ENCODE peak calls at places on chromosomes 4 and X, in four cellular contexts. Z is iris pigment epithelial cell, H is H7, Q is pancreas. G is an unnamed sample.

GRCh38 chrX:100411802-100412333 is 1.8 kb upstream of the PCDH19 start:
- DNase-seq in Q (no peak), Z (no peak), H (peak; percentile 22), G (no peak)

GRCh38 chrX:119236599-119237525 is 777 bp downstream of the PGRMC1 start:
- DNase-seq in H (peak; percentile 46), Z (peak; percentile 67), Q (peak; percentile 53), G (peak; percentile 43)

GRCh38 chrX:131262738-131263679 is 26.1 kb downstream of the IGSF1 start:
- DNase-seq in H (peak; percentile 58), Q (peak; percentile 54), Z (no peak), G (no peak)

GRCh38 chr4:88759039-88759631 is 61.5 kb upstream of the NAP1L5 start:
- DNase-seq in Z (peak; percentile 80), H (no peak), Q (no peak), G (peak; percentile 36)

GRCh38 chrX:332916-333610 is 14.5 kb upstream of the GTPBP6 start:
- DNase-seq in Z (no peak), H (no peak), Q (no peak), G (no peak)

GRCh38 chr4:139603576-139604387 is 47.8 kb upstream of the SETD7 start:
- DNase-seq in H (no peak), Q (peak; percentile 45), Z (peak; percentile 69), G (peak; percentile 60)

GRCh38 chrX:150680974-150681373 is 12.2 kb upstream of the MTMR1 start:
- DNase-seq in Z (peak; percentile 37), H (peak; percentile 65), Q (peak; percentile 35), G (peak; percentile 24)

GRCh38 chr4:78693777-78694456 is 82.2 kb upstream of the BMP2K start:
- DNase-seq in H (no peak), Z (peak; percentile 24), Q (no peak), G (no peak)

GRCh38 chrX:92213781-92214180 is 434.6 kb downstream of the PCDH11X start:
- DNase-seq in Q (no peak), H (no peak), Z (peak; percentile 0), G (peak; percentile 4)

GRCh38 chrX:39855748-39856129 is 242.0 kb downstream of the BCOR start:
- DNase-seq in Z (no peak), Q (no peak), H (peak; percentile 72), G (no peak)

GRCh38 chr4:7381890-7382633 is 52.7 kb downstream of the PSAPL1 start:
- DNase-seq in Z (no peak), H (peak; percentile 34), Q (no peak), G (no peak)

GRCh38 chr4:83436680-83437079 is 18.9 kb downstream of the HELQ start:
- DNase-seq in Q (no peak), Z (no peak), H (peak; percentile 22), G (no peak)

GRCh38 chr4:68145261-68145660 is 15.6 kb upstream of the TMPRSS11F start:
- DNase-seq in Z (no peak), Q (no peak), H (no peak), G (no peak)

GRCh38 chrX:78327370-78328048 is at the start of gene CYSLTR1:
- DNase-seq in Q (no peak), Z (no peak), H (no peak), G (no peak)

GRCh38 chr4:20044502-20044911 is 207.2 kb upstream of the SLIT2 start:
- DNase-seq in Q (no peak), Z (peak; percentile 84), H (no peak), G (peak; percentile 10)

GRCh38 chr4:3422808-3423297 is 18.9 kb upstream of the HGFAC start:
- DNase-seq in Z (no peak), H (no peak), Q (no peak), G (no peak)

GRCh38 chr4:7067147-7067522 is 729 bp downstream of the GRPEL1 start:
- DNase-seq in Q (no peak), Z (no peak), H (no peak), G (no peak)

GRCh38 chr4:8848507-8849265 is 23.0 kb downstream of the HMX1 start:
- DNase-seq in Z (no peak), H (peak; percentile 43), Q (no peak), G (no peak)

GRCh38 chr4:133390198-133390855 is 241.2 kb downstream of the PCDH10 start:
- DNase-seq in H (no peak), Z (no peak), Q (no peak), G (no peak)

GRCh38 chrX:87003031-87003430 is 514.6 kb upstream of the KLHL4 start:
- DNase-seq in Q (no peak), Z (no peak), H (no peak), G (no peak)

GRCh38 chr4:40672528-40673522 is 43.2 kb upstream of the RBM47 start:
- DNase-seq in H (peak; percentile 43), Z (peak; percentile 100), Q (no peak), G (peak; percentile 99)

GRCh38 chrX:47854474-47854873 is 17.8 kb downstream of the ZNF81 start:
- DNase-seq in H (no peak), Z (peak; percentile 35), Q (peak; percentile 27), G (peak; percentile 5)

GRCh38 chrX:41824551-41824950 is 98.8 kb downstream of the CASK start:
- DNase-seq in Q (no peak), Z (peak; percentile 55), H (no peak), G (peak; percentile 55)

GRCh38 chr4:103002551-103002950 is 17.0 kb downstream of the SLC9B1 start:
- DNase-seq in Q (no peak), H (no peak), Z (peak; percentile 27), G (peak; percentile 37)

GRCh38 chr4:33482773-33483172 is 2761.5 kb downstream of the ARAP2 start:
- DNase-seq in Z (no peak), H (no peak), Q (no peak), G (no peak)

GRCh38 chr4:6470502-6471302 is 1.7 kb downstream of the PPP2R2C start:
- DNase-seq in H (peak; percentile 87), Q (peak; percentile 25), Z (peak; percentile 42), G (peak; percentile 4)

GRCh38 chr4:41611881-41612871 is 74.2 kb downstream of the LIMCH1 start:
- DNase-seq in Z (peak; percentile 72), H (peak; percentile 24), Q (peak; percentile 49), G (peak; percentile 70)

GRCh38 chrX:107552976-107553375 is 75.3 kb upstream of the PRPS1 start:
- DNase-seq in Q (no peak), Z (no peak), H (no peak), G (no peak)

GRCh38 chr4:145177906-145178538 is 2.4 kb downstream of the OTUD4 start:
- DNase-seq in Z (peak; percentile 44), Q (no peak), H (no peak), G (peak; percentile 43)

GRCh38 chrX:81857192-81857591 is 655.3 kb downstream of the SH3BGRL start:
- DNase-seq in Z (no peak), H (no peak), Q (no peak), G (no peak)

GRCh38 chrX:107678957-107679740 is 50.8 kb downstream of the PRPS1 start:
- DNase-seq in Q (no peak), Z (peak; percentile 87), H (no peak), G (peak; percentile 79)

GRCh38 chrX:7120578-7121219 is 26.8 kb upstream of the STS start:
- DNase-seq in H (no peak), Z (peak; percentile 80), Q (no peak), G (peak; percentile 65)

GRCh38 chr4:99649778-99650177 is 7.8 kb downstream of the C4orf54 start:
- DNase-seq in H (peak; percentile 8), Q (no peak), Z (no peak), G (no peak)

GRCh38 chr4:164485169-164485568 is 268.8 kb upstream of the SMIM31 start:
- DNase-seq in Z (no peak), Q (no peak), H (no peak), G (no peak)

GRCh38 chr4:16783119-16783518 is 115.3 kb downstream of the LDB2 start:
- DNase-seq in H (no peak), Z (peak; percentile 49), Q (no peak), G (peak; percentile 44)

GRCh38 chrX:22760513-22761057 is 239.2 kb upstream of the DDX53 start:
- DNase-seq in H (peak; percentile 5), Z (no peak), Q (no peak), G (no peak)

GRCh38 chr4:158211288-158211687 is 1.0 kb downstream of the TMEM144 start:
- DNase-seq in Z (peak; percentile 3), Q (no peak), H (no peak), G (no peak)

GRCh38 chr4:23084559-23085248 is 392.0 kb downstream of the GBA3 start:
- DNase-seq in Q (no peak), Z (peak; percentile 4), H (no peak), G (peak; percentile 52)

G was measured in astrocyte of the spinal cord.